ENCODE peak calls at places on chromosomes 5 and 9, in four cellular contexts. K, N, Q and W are unnamed samples.

GRCh38 chr9:108325406-108325805 is 530.4 kb downstream of the ACTL7B start:
- DNase-seq in K (no peak), N (no peak), Q (no peak), W (no peak)

GRCh38 chr5:58184910-58185309 is 275.0 kb downstream of the PLK2 start:
- DNase-seq in K (no peak), N (no peak), Q (no peak), W (no peak)

GRCh38 chr9:127753148-127753547 is 18.1 kb upstream of the TOR2A start:
- DNase-seq in K (no peak), N (no peak), Q (no peak), W (no peak)

GRCh38 chr9:114551750-114552685 is 35.6 kb upstream of the ATP6V1G1 start:
- DNase-seq in K (peak; percentile 69), N (peak; percentile 26), Q (peak; percentile 85), W (no peak)

GRCh38 chr5:119792154-119792799 is 162.9 kb downstream of the FAM170A start:
- DNase-seq in K (no peak), N (no peak), Q (no peak), W (no peak)

GRCh38 chr9:630817-631216 is 210.7 kb upstream of the DMRT1 start:
- DNase-seq in K (no peak), N (no peak), Q (no peak), W (no peak)

GRCh38 chr9:109816490-109816889 is 36.5 kb downstream of the PALM2AKAP2 start:
- DNase-seq in K (peak; percentile 86), N (no peak), Q (peak; percentile 3), W (no peak)

GRCh38 chr9:121731090-121731489 is 79.7 kb downstream of the DAB2IP start:
- DNase-seq in K (no peak), N (no peak), Q (no peak), W (no peak)

GRCh38 chr5:38008198-38008597 is 168.4 kb upstream of the GDNF start:
- DNase-seq in K (no peak), N (no peak), Q (no peak), W (no peak)

GRCh38 chr5:14263700-14264099 is 120.6 kb downstream of the TRIO start:
- DNase-seq in K (no peak), N (no peak), Q (no peak), W (no peak)

GRCh38 chr5:74332654-74333053 is 307.9 kb downstream of the ENC1 start:
- DNase-seq in K (no peak), N (no peak), Q (peak; percentile 14), W (no peak)

GRCh38 chr5:167861134-167861930 is 430.1 kb upstream of the WWC1 start:
- DNase-seq in K (no peak), N (peak; percentile 15), Q (no peak), W (no peak)

GRCh38 chr5:67002832-67003231 is 193.8 kb downstream of the CD180 start:
- DNase-seq in K (peak; percentile 19), N (no peak), Q (no peak), W (no peak)

GRCh38 chr9:11743356-11743755 is 949.8 kb upstream of the TYRP1 start:
- DNase-seq in K (no peak), N (no peak), Q (no peak), W (no peak)

GRCh38 chr5:53733853-53734252 is 173.4 kb downstream of the NDUFS4 start:
- DNase-seq in K (no peak), N (peak; percentile 0), Q (no peak), W (no peak)

GRCh38 chr5:119328753-119329602 is 26.8 kb upstream of the TNFAIP8 start:
- DNase-seq in K (no peak), N (no peak), Q (peak; percentile 59), W (no peak)

GRCh38 chr9:95729669-95730368 is 145.7 kb upstream of the ERCC6L2 start:
- DNase-seq in K (no peak), N (no peak), Q (no peak), W (no peak)

GRCh38 chr5:62208218-62208852 is 97.7 kb upstream of the KIF2A start:
- DNase-seq in K (peak; percentile 58), N (no peak), Q (no peak), W (no peak)

GRCh38 chr9:129619787-129620668 is 873 bp downstream of the C9orf50 start:
- DNase-seq in K (no peak), N (peak; percentile 87), Q (peak; percentile 74), W (no peak)

GRCh38 chr9:5735072-5735471 is 97.8 kb downstream of the ERMP1 start:
- DNase-seq in K (no peak), N (no peak), Q (no peak), W (no peak)

GRCh38 chr9:138083873-138084272 is 206.3 kb downstream of the CACNA1B start:
- DNase-seq in K (no peak), N (peak; percentile 4), Q (no peak), W (no peak)

GRCh38 chr5:176626876-176627236 is 3.5 kb downstream of the SNCB start:
- DNase-seq in K (no peak), N (no peak), Q (no peak), W (no peak)

GRCh38 chr5:125058185-125058826 is 311.9 kb upstream of the ZNF608 start:
- DNase-seq in K (no peak), N (peak; percentile 29), Q (no peak), W (no peak)

GRCh38 chr5:54360925-54361662 is 50.7 kb upstream of the ARL15 start:
- DNase-seq in K (no peak), N (no peak), Q (no peak), W (no peak)

GRCh38 chr5:136309376-136309775 is 56.0 kb downstream of the TRPC7 start:
- DNase-seq in K (no peak), N (no peak), Q (no peak), W (no peak)

GRCh38 chr5:612498-613424 is 621 bp downstream of the CEP72 start:
- DNase-seq in K (no peak), N (no peak), Q (peak; percentile 64), W (no peak)

GRCh38 chr9:130112244-130113151 is 58.8 kb downstream of the GPR107 start:
- DNase-seq in K (no peak), N (no peak), Q (peak; percentile 88), W (no peak)

GRCh38 chr9:13354733-13355132 is 75.2 kb upstream of the MPDZ start:
- DNase-seq in K (no peak), N (no peak), Q (no peak), W (no peak)

GRCh38 chr9:12884736-12885395 is 110.0 kb downstream of the LURAP1L start:
- DNase-seq in K (peak; percentile 36), N (peak; percentile 29), Q (peak; percentile 0), W (no peak)

GRCh38 chr5:110040178-110040577 is 350.5 kb downstream of the MAN2A1 start:
- DNase-seq in K (peak; percentile 18), N (no peak), Q (peak; percentile 7), W (no peak)

GRCh38 chr5:36363101-36363500 is 61.4 kb upstream of the RANBP3L start:
- DNase-seq in K (no peak), N (no peak), Q (no peak), W (no peak)

GRCh38 chr5:127865273-127865672 is 162.1 kb downstream of the CCDC192 start:
- DNase-seq in K (no peak), N (no peak), Q (no peak), W (no peak)

GRCh38 chr9:86096382-86096781 is 3.0 kb downstream of the GOLM1 start:
- DNase-seq in K (no peak), N (no peak), Q (no peak), W (no peak)

GRCh38 chr5:102450313-102450990 is 48.3 kb downstream of the SLCO6A1 start:
- DNase-seq in K (peak; percentile 17), N (no peak), Q (no peak), W (no peak)

GRCh38 chr5:7754997-7755596 is 95.8 kb downstream of the CFAP90 start:
- DNase-seq in K (peak; percentile 11), N (peak; percentile 66), Q (peak; percentile 78), W (no peak)

GRCh38 chr5:91020065-91020800 is 362.9 kb downstream of the ARRDC3 start:
- DNase-seq in K (no peak), N (no peak), Q (peak; percentile 6), W (no peak)

GRCh38 chr5:150141544-150142188 is 14.0 kb downstream of the PDGFRB start:
- DNase-seq in K (no peak), N (no peak), Q (no peak), W (no peak)

GRCh38 chr9:18317896-18318295 is 156.1 kb upstream of the ADAMTSL1 start:
- DNase-seq in K (no peak), N (no peak), Q (no peak), W (no peak)

GRCh38 chr5:39360483-39361071 is 3.7 kb downstream of the C9 start:
- DNase-seq in K (no peak), N (no peak), Q (no peak), W (no peak)
- TF ChIP-seq FOXM1 in K (no peak), N (no peak), Q (no peak), W (no peak)

DNA sequence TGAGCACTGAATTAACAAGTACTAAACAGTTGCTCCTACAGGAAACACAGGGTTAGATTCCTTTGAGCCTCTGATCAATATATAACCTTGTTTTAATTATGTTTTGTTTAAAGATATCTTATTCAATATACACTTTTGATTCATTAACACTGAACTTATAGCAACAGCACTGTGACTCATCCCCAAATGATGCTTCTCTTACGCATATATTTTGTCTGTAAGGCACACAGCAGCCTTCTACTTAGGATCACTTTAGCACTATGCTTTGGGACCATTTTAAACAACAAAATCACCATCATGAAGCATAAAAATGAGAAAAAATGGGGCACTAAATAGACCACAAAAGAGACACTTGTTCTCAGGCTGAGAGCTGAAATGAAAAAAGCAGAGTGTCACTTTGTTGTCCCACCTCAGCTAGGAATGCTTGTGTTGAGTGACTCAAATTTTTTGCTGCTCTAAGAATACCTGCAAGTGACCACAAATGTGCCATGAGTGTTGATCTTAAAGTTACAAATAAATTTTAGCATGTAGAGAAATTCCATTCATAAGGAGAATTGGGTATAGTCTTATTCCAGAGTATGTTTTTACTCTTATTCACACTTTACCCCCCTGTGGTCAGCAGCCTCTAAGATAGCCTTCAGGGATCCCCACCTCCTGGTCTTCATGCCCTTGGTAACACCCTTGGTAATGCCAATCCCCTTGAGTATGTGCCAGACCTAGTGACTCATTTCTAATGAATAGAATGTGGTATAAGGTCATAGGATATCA is 252.7 kb upstream of the IL12B start:
- DNase-seq in K (no peak), N (no peak), Q (no peak), W (no peak)
- TF ChIP-seq EP300 in K (no peak), N (no peak), Q (no peak), W (no peak)

GRCh38 chr9:135268981-135269380 is 181.5 kb downstream of the OLFM1 start:
- DNase-seq in K (no peak), N (no peak), Q (no peak), W (no peak)

GRCh38 chr9:135269912-135270630 is 182.6 kb downstream of the OLFM1 start:
- DNase-seq in K (no peak), N (no peak), Q (no peak), W (no peak)

GRCh38 chr9:135265931-135266330 is 178.5 kb downstream of the OLFM1 start:
- DNase-seq in K (no peak), N (no peak), Q (no peak), W (no peak)

GRCh38 chr9:135262248-135262647 is 174.8 kb downstream of the OLFM1 start:
- DNase-seq in K (no peak), N (no peak), Q (no peak), W (no peak)

GRCh38 chr9:135267410-135267809 is 179.9 kb downstream of the OLFM1 start:
- DNase-seq in K (peak; percentile 21), N (no peak), Q (no peak), W (no peak)
- TF ChIP-seq FOXM1 in K (no peak), N (no peak), Q (no peak), W (no peak)

DNA sequence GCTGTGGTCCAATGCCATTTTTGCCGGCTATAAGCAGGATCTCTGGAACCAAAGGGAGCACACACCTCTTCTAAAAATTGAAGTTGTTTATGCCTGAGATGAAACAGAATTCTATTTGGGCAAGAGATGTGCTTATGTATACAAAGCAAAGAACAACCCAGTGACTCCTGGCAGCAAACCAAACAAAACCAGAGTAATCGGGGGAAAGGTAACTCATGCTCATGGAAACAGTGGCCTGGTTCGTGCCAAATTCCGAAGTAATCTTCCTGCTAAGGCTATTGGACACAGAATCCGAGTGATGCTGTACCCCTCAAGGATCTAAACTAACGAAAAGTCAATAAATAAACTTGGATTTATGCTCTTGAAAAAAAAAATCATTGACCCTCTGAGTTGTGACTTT is 178.7 kb downstream of the CEMIP2 start:
- DNase-seq in K (no peak), N (no peak), Q (no peak), W (no peak)
- TF ChIP-seq EP300 in K (no peak), N (no peak), Q (no peak), W (no peak)